ENCODE peak calls at places on chromosomes 16 and 17, in nine cellular contexts. V is naive thymus-derived CD4-positive, alpha-beta T cell; G is left lung; F is osteoblast; R is brain microvascular endothelial cell; K is SK-N-MC; I is cardiac muscle cell; T is small intestine; N is psoas muscle. E is an unnamed sample.

GRCh38 chr16:57645691-57646387 is 17.4 kb downstream of the ADGRG1 start:
- DNase-seq in G (no peak), R (peak; percentile 25), V (no peak), T (no peak), I (peak; percentile 63), K (no peak), N (peak; percentile 52), F (peak; percentile 98), E (no peak)

GRCh38 chr16:50245417-50246298 is 20.7 kb upstream of the ADCY7 start:
- DNase-seq in F (peak; percentile 99), G (peak; percentile 77), T (peak; percentile 56), I (peak; percentile 48), V (no peak), N (peak; percentile 55), K (no peak), R (peak; percentile 47), E (no peak)

GRCh38 chr16:74521691-74522090 is 85.2 kb downstream of the GLG1 start:
- DNase-seq in K (no peak), F (peak; percentile 62), V (no peak), I (peak; percentile 49), R (peak; percentile 63), G (no peak), T (no peak), N (no peak), E (no peak)

GRCh38 chr16:66342294-66342900 is 24.1 kb upstream of the CDH5 start:
- DNase-seq in T (no peak), K (no peak), F (no peak), N (no peak), R (no peak), G (no peak), I (peak; percentile 38), V (no peak), E (no peak)

GRCh38 chr16:54236761-54237160 is 49.8 kb downstream of the IRX3 start:
- DNase-seq in R (peak; percentile 38), G (no peak), F (peak; percentile 77), V (no peak), I (peak; percentile 82), T (no peak), N (no peak), K (no peak), E (no peak)

GRCh38 chr17:72487731-72488325 is 367.0 kb downstream of the SOX9 start:
- DNase-seq in N (no peak), I (no peak), T (no peak), G (no peak), V (no peak), R (no peak), K (no peak), F (no peak), E (no peak)

GRCh38 chr16:28930652-28931051 is 1.1 kb upstream of the CD19 start:
- DNase-seq in I (no peak), F (peak; percentile 27), V (no peak), G (no peak), K (no peak), N (no peak), T (no peak), R (no peak), E (no peak)

GRCh38 chr17:81120695-81121621 is 44.3 kb upstream of the PVALEF start:
- DNase-seq in R (no peak), T (no peak), V (no peak), F (no peak), N (no peak), K (no peak), I (no peak), G (no peak), E (no peak)

GRCh38 chr16:46658925-46659324 is 30.1 kb downstream of the VPS35 start:
- DNase-seq in G (peak; percentile 78), I (no peak), K (no peak), N (peak; percentile 21), T (no peak), R (no peak), V (no peak), F (no peak), E (no peak)

GRCh38 chr16:19135896-19136438 is 22.2 kb downstream of the ITPRIPL2 start:
- DNase-seq in G (peak; percentile 64), T (peak; percentile 86), F (no peak), V (no peak), N (no peak), K (no peak), I (no peak), R (no peak), E (no peak)

GRCh38 chr16:3948378-3948995 is 68.0 kb upstream of the CREBBP start:
- DNase-seq in R (no peak), T (no peak), G (no peak), I (no peak), N (no peak), V (no peak), K (no peak), F (no peak), E (no peak)

GRCh38 chr16:56742030-56742984 is 12.4 kb downstream of the NUP93 start:
- DNase-seq in G (no peak), V (no peak), K (no peak), T (peak; percentile 38), N (no peak), R (peak; percentile 78), F (peak; percentile 97), I (peak; percentile 71), E (no peak)

GRCh38 chr17:42436401-42436800 is 13.3 kb upstream of the CAVIN1 start:
- DNase-seq in N (peak; percentile 46), I (peak; percentile 98), F (peak; percentile 93), T (no peak), V (no peak), R (peak; percentile 94), K (no peak), G (no peak), E (peak; percentile 57)

GRCh38 chr17:50146230-50146926 is 4.1 kb downstream of the PPP1R9B start:
- DNase-seq in R (no peak), V (no peak), N (no peak), G (no peak), F (peak; percentile 92), T (no peak), I (no peak), K (no peak), E (no peak)

GRCh38 chr17:52383493-52384100 is 225.1 kb upstream of the CA10 start:
- DNase-seq in T (peak; percentile 83), R (peak; percentile 11), V (no peak), G (no peak), N (no peak), K (peak; percentile 34), I (peak; percentile 66), F (no peak), E (no peak)

GRCh38 chr17:75271233-75271954 is 363 bp upstream of the MIF4GD start:
- DNase-seq in V (peak; percentile 96), T (peak; percentile 80), G (peak; percentile 84), N (peak; percentile 87), K (no peak), I (peak; percentile 74), R (no peak), F (peak; percentile 100), E (peak; percentile 81)

GRCh38 chr17:57286372-57287105 is 30.2 kb downstream of the MSI2 start:
- DNase-seq in I (no peak), V (no peak), T (no peak), G (no peak), N (no peak), F (no peak), K (no peak), R (no peak), E (no peak)

GRCh38 chr16:48503779-48504178 is 106.2 kb downstream of the N4BP1 start:
- DNase-seq in G (no peak), T (no peak), I (peak; percentile 91), N (peak; percentile 58), K (no peak), R (peak; percentile 69), V (no peak), F (peak; percentile 94), E (peak; percentile 66)

DNA sequence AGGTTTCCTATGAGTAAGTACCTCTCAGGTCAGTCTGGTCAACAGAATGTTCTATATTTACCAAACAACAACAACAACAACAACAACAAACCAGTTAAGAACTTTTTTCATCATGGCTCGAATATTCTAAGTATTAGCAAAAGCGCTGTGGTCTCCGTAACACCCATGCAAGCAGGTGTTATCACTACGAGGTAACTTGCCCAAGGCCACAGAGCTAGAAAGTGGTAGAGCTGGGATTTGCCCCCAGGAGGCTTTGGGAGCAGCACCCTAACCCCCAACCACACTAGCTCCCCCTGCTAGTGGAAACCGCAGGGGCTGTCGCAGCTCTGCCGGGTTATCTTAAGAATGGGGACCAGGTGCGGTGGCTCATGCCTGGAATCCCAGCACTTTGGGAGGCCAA is 23.9 kb upstream of the C16orf74 start:
- DNase-seq in T (no peak), I (no peak), F (no peak), K (no peak), V (no peak), R (no peak), G (no peak), N (no peak), E (no peak)
- H3K27ac ChIP-seq in T (no peak overlapping the region), I (no peak overlapping the region), F (no peak overlapping the region), K (no peak overlapping the region), V (no peak overlapping the region), R (no peak overlapping the region), G (no peak overlapping the region), N (no peak overlapping the region), E (no peak overlapping the region)

DNA sequence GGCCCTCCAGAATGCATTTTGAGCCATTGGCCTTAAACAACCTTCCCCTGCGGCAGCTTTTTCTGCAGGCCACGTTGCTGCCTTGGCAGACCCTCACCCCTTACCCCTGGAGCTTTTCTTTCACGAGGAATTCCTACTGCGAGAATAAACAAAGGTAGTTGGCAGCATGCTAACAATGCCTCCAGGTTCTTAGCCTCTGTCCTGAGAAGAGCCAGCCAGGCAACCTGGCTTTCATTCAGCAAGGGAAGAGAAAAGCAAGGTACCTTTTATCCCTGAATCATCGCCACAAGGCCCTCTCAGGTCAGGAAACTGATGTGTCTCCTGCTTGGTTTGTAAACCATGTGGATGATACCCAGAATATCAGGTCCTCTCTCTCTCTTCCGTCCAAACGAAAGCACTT is 173.1 kb upstream of the CACNG5 start:
- DNase-seq in K (no peak), I (no peak), R (no peak), F (no peak), G (no peak), N (no peak), T (no peak), V (no peak), E (no peak)
- H3K27ac ChIP-seq in K (no peak overlapping the region), I (no peak overlapping the region), R (no peak overlapping the region), F (no peak overlapping the region), G (no peak overlapping the region), N (no peak overlapping the region), T (no peak overlapping the region), V (no peak overlapping the region), E (no peak overlapping the region)

DNA sequence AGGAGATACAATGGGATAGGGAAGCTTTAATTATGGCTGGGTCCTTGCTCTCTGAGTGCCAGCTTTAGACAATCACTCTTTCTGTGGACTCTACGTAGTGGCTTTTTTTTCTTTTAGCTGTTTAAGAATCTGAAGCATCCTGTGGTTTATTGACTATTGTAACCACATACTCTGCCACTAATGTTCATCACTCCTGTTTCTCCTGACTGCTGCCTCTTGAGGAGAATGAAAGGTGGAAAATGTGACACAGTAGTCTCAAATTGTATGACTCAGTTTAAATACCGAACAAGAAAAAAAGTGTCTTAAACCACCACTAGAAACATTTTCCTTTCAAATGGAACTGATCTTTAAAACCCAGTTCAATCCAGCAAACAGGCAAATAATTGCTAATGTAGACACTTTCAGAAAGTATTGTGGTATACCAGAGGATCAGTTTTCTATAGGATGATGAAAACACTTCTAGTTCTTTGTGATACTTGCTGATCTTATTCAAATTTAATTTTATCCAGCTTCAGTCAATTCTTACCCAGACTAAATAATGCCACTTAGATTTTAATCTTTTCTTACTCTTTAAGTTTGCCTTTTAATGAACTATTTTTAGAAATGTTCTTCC is 302.7 kb upstream of the PMFBP1 start:
- DNase-seq in V (no peak), K (no peak), F (no peak), N (no peak), T (no peak), I (peak; percentile 80), R (peak; percentile 81), G (no peak), E (no peak)
- H3K27ac ChIP-seq in V (no peak overlapping the region), K (no peak overlapping the region), F (peak overlapping the region; percentile 66), N (no peak overlapping the region), T (no peak overlapping the region), I (no peak overlapping the region), R (peak overlapping the region; percentile 18), G (no peak overlapping the region), E (no peak overlapping the region)

GRCh38 chr16:1155353-1156110 is 2.6 kb downstream of the CACNA1H start:
- DNase-seq in N (no peak), G (no peak), R (no peak), T (no peak), I (no peak), K (no peak), F (peak; percentile 91), V (no peak), E (no peak)
- H3K27ac ChIP-seq in N (no peak overlapping the region), G (no peak overlapping the region), R (peak overlapping the region; percentile 25), T (peak overlapping the region; percentile 40), I (no peak overlapping the region), K (peak overlapping the region; percentile 25), F (no peak overlapping the region), V (no peak overlapping the region), E (peak overlapping the region; percentile 81)